ENCODE peak calls at places on chromosomes 12 and 14, in seven cellular contexts. E, Q, J, N, K, W and Z are unnamed samples.

GRCh38 chr12:2246358-2246757 is 193.6 kb downstream of the CACNA1C start:
- DNase-seq in E (no peak), Q (no peak), J (no peak), N (no peak), K (no peak), W (no peak), Z (no peak)

GRCh38 chr12:123126294-123127144 is 24.4 kb downstream of the PITPNM2 start:
- DNase-seq in E (peak), Q (no peak), J (no peak), N (no peak), K (peak), W (no peak), Z (no peak)

GRCh38 chr14:49880267-49881064 is 12.4 kb upstream of the ARF6 start:
- DNase-seq in E (no peak), Q (no peak), J (no peak), N (no peak), K (no peak), W (no peak), Z (no peak)

GRCh38 chr14:44616204-44616603 is 109.1 kb upstream of the FSCB start:
- DNase-seq in E (no peak), Q (no peak), J (no peak), N (no peak), K (no peak), W (no peak), Z (no peak)

GRCh38 chr14:74593241-74593985 is 18.6 kb downstream of the LTBP2 start:
- DNase-seq in E (peak), Q (no peak), J (no peak), N (no peak), K (no peak), W (no peak), Z (no peak)

GRCh38 chr14:94665121-94665520 is 52.9 kb downstream of the SERPINA3 start:
- DNase-seq in E (no peak), Q (no peak), J (no peak), N (peak), K (no peak), W (no peak), Z (no peak)

GRCh38 chr12:46938071-46938678 is 112.4 kb upstream of the SLC38A4 start:
- DNase-seq in E (no peak), Q (no peak), J (no peak), N (no peak), K (no peak), W (no peak), Z (no peak)

GRCh38 chr12:121786441-121786825 is 7.1 kb downstream of the RHOF start:
- DNase-seq in E (peak), Q (no peak), J (no peak), N (no peak), K (no peak), W (no peak), Z (no peak)

GRCh38 chr12:66693901-66694513 is 15.1 kb upstream of the GRIP1 start:
- DNase-seq in E (no peak), Q (peak), J (peak), N (peak), K (no peak), W (peak), Z (peak)

GRCh38 chr12:26239508-26240328 is 44.3 kb downstream of the SSPN start:
- DNase-seq in E (peak), Q (no peak), J (no peak), N (peak), K (peak), W (peak), Z (no peak)

GRCh38 chr12:2244013-2244861 is 191.4 kb downstream of the CACNA1C start:
- DNase-seq in E (no peak), Q (no peak), J (no peak), N (peak), K (peak), W (no peak), Z (no peak)

GRCh38 chr14:57066887-57067513 is 201.7 kb downstream of the EXOC5 start:
- DNase-seq in E (no peak), Q (no peak), J (peak), N (no peak), K (no peak), W (no peak), Z (peak)

GRCh38 chr14:61927521-61927920 is 165.3 kb downstream of the SNAPC1 start:
- DNase-seq in E (no peak), Q (no peak), J (no peak), N (no peak), K (no peak), W (no peak), Z (no peak)

GRCh38 chr14:35821546-35822411 is 4.4 kb upstream of the BRMS1L start:
- DNase-seq in E (no peak), Q (no peak), J (peak), N (no peak), K (no peak), W (no peak), Z (peak)

GRCh38 chr14:50855558-50855957 is 16.3 kb upstream of the ABHD12B start:
- DNase-seq in E (no peak), Q (no peak), J (no peak), N (no peak), K (no peak), W (no peak), Z (no peak)

GRCh38 chr12:2054091-2055018 is 1.6 kb downstream of the CACNA1C start:
- DNase-seq in E (no peak), Q (no peak), J (no peak), N (no peak), K (peak), W (no peak), Z (no peak)

GRCh38 chr12:98464155-98464554 is 51.2 kb upstream of the TMPO start:
- DNase-seq in E (no peak), Q (no peak), J (no peak), N (no peak), K (no peak), W (no peak), Z (no peak)

GRCh38 chr14:65187421-65188049 is 85.2 kb upstream of the MAX start:
- DNase-seq in E (no peak), Q (no peak), J (no peak), N (no peak), K (no peak), W (no peak), Z (no peak)

GRCh38 chr12:50725011-50725899 is 38.6 kb upstream of the ATF1 start:
- DNase-seq in E (no peak), Q (no peak), J (no peak), N (peak), K (no peak), W (no peak), Z (no peak)

GRCh38 chr14:74684444-74684843 is 28.4 kb downstream of the AREL1 start:
- DNase-seq in E (no peak), Q (no peak), J (peak), N (no peak), K (no peak), W (no peak), Z (peak)

GRCh38 chr12:5333096-5333495 is 98.8 kb upstream of the NTF3 start:
- DNase-seq in E (peak), Q (no peak), J (no peak), N (no peak), K (no peak), W (peak), Z (no peak)

GRCh38 chr12:51972849-51973273 is 21.4 kb downstream of the ACVR1B start:
- DNase-seq in E (no peak), Q (peak), J (no peak), N (peak), K (peak), W (no peak), Z (no peak)

GRCh38 chr12:50174971-50175715 is 8.0 kb upstream of the CERS5 start:
- DNase-seq in E (no peak), Q (no peak), J (peak), N (peak), K (no peak), W (peak), Z (peak)

GRCh38 chr14:94654071-94654974 is 42.1 kb downstream of the SERPINA3 start:
- DNase-seq in E (no peak), Q (no peak), J (no peak), N (no peak), K (peak), W (no peak), Z (no peak)

GRCh38 chr14:105199093-105199492 is 18.0 kb upstream of the NUDT14 start:
- DNase-seq in E (no peak), Q (no peak), J (no peak), N (no peak), K (no peak), W (peak), Z (no peak)

GRCh38 chr14:21846227-21846885 is 172.7 kb upstream of the OR4E1 start:
- DNase-seq in E (no peak), Q (peak), J (peak), N (peak), K (no peak), W (no peak), Z (peak)

GRCh38 chr12:47312794-47313426 is 233.2 kb upstream of the AMIGO2 start:
- DNase-seq in E (no peak), Q (no peak), J (peak), N (no peak), K (no peak), W (no peak), Z (peak)

GRCh38 chr14:102419716-102420115 is 57.0 kb downstream of the TECPR2 start:
- DNase-seq in E (no peak), Q (no peak), J (no peak), N (no peak), K (no peak), W (no peak), Z (peak)

GRCh38 chr12:59820594-59821011 is 224.8 kb downstream of the SLC16A7 start:
- DNase-seq in E (no peak), Q (no peak), J (no peak), N (no peak), K (no peak), W (no peak), Z (no peak)

GRCh38 chr14:62213516-62213915 is 451.3 kb downstream of the SNAPC1 start:
- DNase-seq in E (no peak), Q (no peak), J (no peak), N (no peak), K (no peak), W (no peak), Z (no peak)

GRCh38 chr12:45409966-45410365 is 194.1 kb downstream of the ANO6 start:
- DNase-seq in E (peak), Q (no peak), J (no peak), N (no peak), K (no peak), W (peak), Z (no peak)

GRCh38 chr14:57492859-57493258 is 798 bp downstream of the CCDC198 start:
- DNase-seq in E (no peak), Q (no peak), J (no peak), N (no peak), K (no peak), W (no peak), Z (no peak)

GRCh38 chr12:1595026-1595561 is 713 bp upstream of the FBXL14 start:
- DNase-seq in E (no peak), Q (peak), J (no peak), N (peak), K (no peak), W (peak), Z (no peak)

GRCh38 chr12:49129332-49130150 is 1.7 kb downstream of the TUBA1B start:
- DNase-seq in E (no peak), Q (no peak), J (no peak), N (no peak), K (no peak), W (no peak), Z (no peak)

GRCh38 chr12:114935658-114936057 is 251.7 kb upstream of the TBX3 start:
- DNase-seq in E (no peak), Q (no peak), J (no peak), N (no peak), K (no peak), W (no peak), Z (no peak)

GRCh38 chr14:24978862-24979724 is 70.9 kb downstream of the STXBP6 start:
- DNase-seq in E (no peak), Q (no peak), J (peak), N (no peak), K (no peak), W (no peak), Z (peak)

GRCh38 chr12:120145164-120145563 is 28.6 kb upstream of the RAB35 start:
- DNase-seq in E (no peak), Q (no peak), J (no peak), N (no peak), K (no peak), W (no peak), Z (no peak)

GRCh38 chr12:120156315-120157259 is 37.9 kb downstream of the GCN1 start:
- DNase-seq in E (no peak), Q (no peak), J (no peak), N (no peak), K (no peak), W (no peak), Z (no peak)

GRCh38 chr12:120155072-120155471 is 38.5 kb upstream of the RAB35 start:
- DNase-seq in E (no peak), Q (no peak), J (no peak), N (no peak), K (no peak), W (no peak), Z (no peak)

GRCh38 chr12:120148011-120148410 is 31.5 kb upstream of the RAB35 start:
- DNase-seq in E (no peak), Q (no peak), J (no peak), N (no peak), K (no peak), W (no peak), Z (no peak)

GRCh38 chr12:120150919-120151525 is 34.5 kb upstream of the RAB35 start:
- DNase-seq in E (no peak), Q (no peak), J (no peak), N (no peak), K (no peak), W (no peak), Z (no peak)
- TF ChIP-seq CTCF in E (no peak), Q (no peak), J (no peak), N (no peak), K (no peak), W (no peak), Z (no peak)

GRCh38 chr14:106691601-106692291 is 1165.4 kb downstream of the TMEM121 start:
- DNase-seq in E (peak), Q (peak), J (peak), N (no peak), K (no peak), W (peak), Z (peak)

GRCh38 chr14:106690333-106690891 is 1164.0 kb downstream of the TMEM121 start:
- DNase-seq in E (no peak), Q (no peak), J (no peak), N (no peak), K (no peak), W (no peak), Z (no peak)

DNA sequence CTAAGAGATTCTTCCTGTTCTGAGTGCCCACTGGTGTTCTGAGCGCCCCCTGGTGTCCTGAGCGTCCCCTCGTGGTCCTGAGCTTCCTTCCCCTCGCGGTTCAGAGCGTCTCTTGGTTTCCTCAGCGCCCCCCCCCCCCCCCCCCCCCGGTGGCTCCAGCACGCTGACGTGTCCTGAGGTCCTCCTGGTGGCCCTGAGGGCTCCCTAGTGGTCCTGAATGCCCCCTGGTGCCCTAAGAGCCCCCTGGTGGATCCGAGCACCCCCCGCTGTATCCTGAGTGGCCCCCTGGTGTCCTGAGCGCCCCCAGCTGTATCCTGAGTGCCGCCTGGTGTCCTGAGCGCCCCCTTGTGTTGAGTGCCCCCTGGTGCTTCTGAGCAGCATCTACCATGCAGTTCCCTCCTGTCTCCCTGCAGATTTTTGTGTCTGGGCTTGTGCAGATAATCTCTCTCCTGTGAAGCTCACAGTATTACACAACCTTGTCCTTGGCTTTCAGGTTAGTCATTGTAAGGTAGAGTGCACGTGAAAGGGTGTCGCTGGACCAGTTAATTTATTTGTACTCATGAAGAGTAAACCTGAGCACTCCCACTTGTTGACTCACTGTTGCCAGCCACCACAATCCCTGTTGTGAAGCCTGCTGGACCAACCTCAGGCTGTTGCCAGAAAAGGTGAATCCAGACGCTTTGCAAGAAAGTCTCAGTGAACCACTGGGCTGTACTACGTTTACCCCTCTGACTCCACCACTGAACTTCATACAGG is 1168.4 kb downstream of the TMEM121 start:
- DNase-seq in E (peak), Q (peak), J (peak), N (peak), K (no peak), W (peak), Z (peak)
- TF ChIP-seq CTCF in E (no peak), Q (peak), J (peak), N (no peak), K (no peak), W (no peak), Z (peak)

GRCh38 chr14:55255185-55255584 is 16.0 kb upstream of the FBXO34 start:
- DNase-seq in E (no peak), Q (no peak), J (no peak), N (no peak), K (no peak), W (no peak), Z (no peak)

GRCh38 chr14:55254581-55254980 is 16.6 kb upstream of the FBXO34 start:
- DNase-seq in E (no peak), Q (no peak), J (no peak), N (no peak), K (no peak), W (no peak), Z (no peak)

GRCh38 chr14:55256586-55256985 is 14.6 kb upstream of the FBXO34 start:
- DNase-seq in E (no peak), Q (no peak), J (no peak), N (no peak), K (no peak), W (no peak), Z (no peak)

GRCh38 chr14:55255979-55256378 is 15.2 kb upstream of the FBXO34 start:
- DNase-seq in E (no peak), Q (no peak), J (no peak), N (no peak), K (no peak), W (no peak), Z (no peak)
- TF ChIP-seq CTCF in E (no peak), Q (no peak), J (no peak), N (no peak), K (no peak), W (no peak), Z (no peak)

GRCh38 chr12:85358715-85359114 is 78.7 kb downstream of the ALX1 start:
- DNase-seq in E (no peak), Q (no peak), J (no peak), N (no peak), K (no peak), W (no peak), Z (no peak)

GRCh38 chr12:85357609-85358008 is 77.6 kb downstream of the ALX1 start:
- DNase-seq in E (no peak), Q (no peak), J (no peak), N (no peak), K (no peak), W (no peak), Z (no peak)

DNA sequence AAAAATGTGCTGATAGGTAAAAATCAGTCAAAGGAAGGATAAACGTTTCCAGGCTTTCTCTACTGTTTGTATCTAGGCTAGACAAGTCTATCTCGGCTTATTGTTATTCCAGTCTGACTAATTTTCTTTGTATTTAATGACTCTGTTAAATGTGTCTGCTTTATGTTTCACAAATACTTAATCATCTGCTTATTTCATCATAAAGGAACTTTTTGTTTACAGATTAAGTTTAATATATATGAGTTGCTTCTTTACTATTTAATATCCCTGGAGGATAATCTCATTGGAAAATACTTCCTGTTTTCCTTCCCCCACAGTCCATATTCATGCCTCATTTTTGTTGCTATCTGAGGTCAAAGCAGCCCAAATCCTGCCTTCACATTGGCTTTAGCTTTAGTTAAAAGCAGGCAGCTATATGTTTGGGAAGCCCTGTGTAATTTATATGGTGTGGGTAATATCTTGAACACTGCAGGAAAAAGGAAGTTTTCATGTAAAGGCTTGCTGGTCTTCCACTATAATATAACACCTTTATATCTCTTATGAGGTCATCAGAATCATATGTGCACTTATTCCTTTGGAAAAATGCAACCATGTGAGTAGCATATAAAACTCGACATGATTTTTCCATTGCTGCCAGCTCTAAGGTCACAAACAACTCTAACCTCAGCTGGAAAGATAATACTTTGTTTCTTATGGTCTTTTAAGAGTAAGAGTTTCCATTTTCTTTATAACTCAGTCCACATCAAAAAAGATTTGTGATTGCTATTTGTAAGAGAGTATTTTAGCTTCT is 76.8 kb downstream of the ALX1 start:
- DNase-seq in E (no peak), Q (no peak), J (no peak), N (no peak), K (no peak), W (no peak), Z (no peak)
- TF ChIP-seq CTCF in E (no peak), Q (no peak), J (no peak), N (no peak), K (no peak), W (no peak), Z (no peak)

GRCh38 chr12:124385219-124385969 is 90.5 kb downstream of the RFLNA start:
- DNase-seq in E (no peak), Q (no peak), J (no peak), N (no peak), K (peak), W (no peak), Z (no peak)

GRCh38 chr12:124381454-124382207 is 86.7 kb downstream of the RFLNA start:
- DNase-seq in E (peak), Q (no peak), J (no peak), N (peak), K (peak), W (peak), Z (no peak)

GRCh38 chr12:124380793-124381453 is 86.0 kb downstream of the RFLNA start:
- DNase-seq in E (no peak), Q (no peak), J (no peak), N (no peak), K (no peak), W (no peak), Z (no peak)

GRCh38 chr12:124384299-124384894 is 89.5 kb downstream of the RFLNA start:
- DNase-seq in E (no peak), Q (no peak), J (no peak), N (no peak), K (no peak), W (no peak), Z (no peak)

DNA sequence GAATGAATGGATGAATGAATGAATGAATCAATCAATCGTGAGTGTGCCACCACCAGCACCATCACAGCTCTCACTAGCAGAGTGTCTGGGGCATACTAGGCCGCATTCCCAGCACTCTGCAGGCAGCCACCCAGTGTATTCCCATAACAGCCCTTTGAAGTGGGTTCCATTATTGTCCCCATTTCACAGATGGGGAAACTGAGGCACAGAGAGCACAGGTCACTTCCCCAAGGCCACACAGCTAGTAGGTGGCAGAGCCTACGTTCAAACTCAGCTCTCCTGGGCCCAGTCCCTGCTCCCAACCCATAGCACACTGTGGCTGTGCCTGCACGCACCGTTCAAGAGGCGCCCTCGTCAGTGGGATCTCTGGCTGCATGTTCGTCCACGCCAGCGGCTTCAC is 88.1 kb downstream of the RFLNA start:
- DNase-seq in E (no peak), Q (no peak), J (no peak), N (no peak), K (no peak), W (no peak), Z (no peak)
- TF ChIP-seq CTCF in E (no peak), Q (no peak), J (no peak), N (no peak), K (no peak), W (no peak), Z (no peak)

GRCh38 chr12:73629893-73630872 is 907.5 kb upstream of the ATXN7L3B start:
- DNase-seq in E (no peak), Q (no peak), J (no peak), N (no peak), K (no peak), W (no peak), Z (no peak)
- TF ChIP-seq CTCF in E (no peak), Q (no peak), J (no peak), N (no peak), K (no peak), W (no peak), Z (no peak)